ENCODE peak calls at places on chromosome 15, in five cellular contexts. T is K562, R is A549, S is HepG2, W is GM12878. X is an unnamed sample.

GRCh38 chr15:61421938-61422337 is 192.8 kb upstream of the RORA start:
- DNase-seq in W (no peak), T (no peak), S (peak; percentile 2), R (no peak), X (no peak)

GRCh38 chr15:63357061-63357460 is 24.6 kb downstream of the CA12 start:
- DNase-seq in R (no peak), S (no peak), T (no peak), W (no peak), X (no peak)

GRCh38 chr15:52678468-52679231 is 538 bp downstream of the ATOSA start:
- DNase-seq in T (peak; percentile 50), W (no peak), R (peak; percentile 64), S (peak; percentile 57), X (peak; percentile 70)

GRCh38 chr15:49678655-49679054 is 57.8 kb downstream of the DTWD1 start:
- DNase-seq in S (no peak), R (no peak), W (no peak), T (no peak), X (no peak)

GRCh38 chr15:79495716-79496115 is 63.6 kb downstream of the MINAR1 start:
- DNase-seq in S (no peak), T (no peak), R (no peak), W (no peak), X (no peak)

GRCh38 chr15:71971905-71972304 is 146.0 kb downstream of the MYO9A start:
- DNase-seq in W (no peak), S (no peak), T (no peak), R (no peak), X (no peak)

GRCh38 chr15:82021992-82022391 is 23.8 kb downstream of the MEX3B start:
- DNase-seq in T (peak; percentile 42), S (no peak), R (no peak), W (no peak), X (peak; percentile 25)

GRCh38 chr15:50909044-50909342 is 510 bp downstream of the AP4E1 start:
- DNase-seq in S (peak; percentile 38), W (no peak), R (peak; percentile 25), T (no peak), X (no peak)

GRCh38 chr15:58585668-58586461 is 154.1 kb downstream of the LIPC start:
- DNase-seq in T (no peak), W (peak; percentile 59), S (no peak), R (no peak), X (no peak)

GRCh38 chr15:80587816-80588456 is 107.2 kb upstream of the ABHD17C start:
- DNase-seq in R (no peak), T (no peak), W (no peak), S (no peak), X (no peak)

GRCh38 chr15:95457520-95457919 is 873.0 kb upstream of the NR2F2 start:
- DNase-seq in T (no peak), R (no peak), W (no peak), S (no peak), X (no peak)

GRCh38 chr15:49190586-49190985 is 20.5 kb downstream of the GALK2 start:
- DNase-seq in T (no peak), R (no peak), W (no peak), S (no peak), X (no peak)

GRCh38 chr15:99165956-99166689 is 61.2 kb downstream of the SYNM start:
- DNase-seq in T (no peak), S (no peak), W (no peak), R (no peak), X (no peak)

GRCh38 chr15:62068071-62068786 is 1.5 kb downstream of the C2CD4A start:
- DNase-seq in R (peak; percentile 81), W (no peak), S (peak; percentile 25), T (peak; percentile 34), X (peak; percentile 78)

GRCh38 chr15:78695849-78696248 is 54.8 kb upstream of the CHRNB4 start:
- DNase-seq in R (no peak), S (no peak), W (no peak), T (peak; percentile 39), X (no peak)

GRCh38 chr15:50265620-50266019 is at the start of gene HDC:
- DNase-seq in W (no peak), R (no peak), S (no peak), T (no peak), X (no peak)

GRCh38 chr15:25795061-25795460 is 68.1 kb downstream of the ATP10A start:
- DNase-seq in T (no peak), W (no peak), S (no peak), R (no peak), X (no peak)

GRCh38 chr15:100094127-100094510 is 247.7 kb downstream of the ADAMTS17 start:
- DNase-seq in T (no peak), W (no peak), S (no peak), R (no peak), X (no peak)

GRCh38 chr15:87387681-87388240 is 868.8 kb downstream of the NTRK3 start:
- DNase-seq in S (no peak), W (no peak), R (no peak), T (no peak), X (no peak)

GRCh38 chr15:79682285-79682684 is 214.5 kb downstream of the MTHFS start:
- DNase-seq in T (no peak), R (peak; percentile 52), W (no peak), S (no peak), X (peak; percentile 27)

GRCh38 chr15:88649286-88649733 is 10.5 kb downstream of the ISG20 start:
- DNase-seq in R (peak; percentile 61), W (no peak), T (no peak), S (peak; percentile 41), X (peak; percentile 43)

GRCh38 chr15:67945951-67946700 is 106.3 kb upstream of the RNU6-1 start:
- DNase-seq in W (no peak), S (peak; percentile 98), T (no peak), R (peak; percentile 89), X (no peak)

GRCh38 chr15:49742381-49742780 is 121.5 kb downstream of the DTWD1 start:
- DNase-seq in R (no peak), W (no peak), S (no peak), T (no peak), X (no peak)

GRCh38 chr15:82750831-82751181 is 41.1 kb upstream of the AP3B2 start:
- DNase-seq in S (no peak), W (peak; percentile 4), R (peak; percentile 18), T (peak; percentile 23), X (peak; percentile 27)

GRCh38 chr15:92819312-92820232 is 80.6 kb upstream of the CHD2 start:
- DNase-seq in W (no peak), S (no peak), R (peak; percentile 42), T (peak; percentile 58), X (peak; percentile 63)

GRCh38 chr15:98522127-98522526 is 126.2 kb upstream of the IGF1R start:
- DNase-seq in W (no peak), T (no peak), S (no peak), R (no peak), X (no peak)

GRCh38 chr15:76987896-76988860 is 6.7 kb upstream of the PSTPIP1 start:
- DNase-seq in S (no peak), W (peak; percentile 90), T (peak; percentile 52), R (no peak), X (no peak)

GRCh38 chr15:76991048-76991447 is 3.9 kb upstream of the PSTPIP1 start:
- DNase-seq in T (no peak), W (no peak), S (no peak), R (no peak), X (no peak)

GRCh38 chr15:76986743-76987142 is 8.2 kb upstream of the PSTPIP1 start:
- DNase-seq in W (no peak), S (no peak), R (no peak), T (no peak), X (no peak)

GRCh38 chr15:76987276-76987675 is 7.7 kb upstream of the PSTPIP1 start:
- DNase-seq in T (no peak), S (no peak), R (no peak), W (no peak), X (no peak)

DNA sequence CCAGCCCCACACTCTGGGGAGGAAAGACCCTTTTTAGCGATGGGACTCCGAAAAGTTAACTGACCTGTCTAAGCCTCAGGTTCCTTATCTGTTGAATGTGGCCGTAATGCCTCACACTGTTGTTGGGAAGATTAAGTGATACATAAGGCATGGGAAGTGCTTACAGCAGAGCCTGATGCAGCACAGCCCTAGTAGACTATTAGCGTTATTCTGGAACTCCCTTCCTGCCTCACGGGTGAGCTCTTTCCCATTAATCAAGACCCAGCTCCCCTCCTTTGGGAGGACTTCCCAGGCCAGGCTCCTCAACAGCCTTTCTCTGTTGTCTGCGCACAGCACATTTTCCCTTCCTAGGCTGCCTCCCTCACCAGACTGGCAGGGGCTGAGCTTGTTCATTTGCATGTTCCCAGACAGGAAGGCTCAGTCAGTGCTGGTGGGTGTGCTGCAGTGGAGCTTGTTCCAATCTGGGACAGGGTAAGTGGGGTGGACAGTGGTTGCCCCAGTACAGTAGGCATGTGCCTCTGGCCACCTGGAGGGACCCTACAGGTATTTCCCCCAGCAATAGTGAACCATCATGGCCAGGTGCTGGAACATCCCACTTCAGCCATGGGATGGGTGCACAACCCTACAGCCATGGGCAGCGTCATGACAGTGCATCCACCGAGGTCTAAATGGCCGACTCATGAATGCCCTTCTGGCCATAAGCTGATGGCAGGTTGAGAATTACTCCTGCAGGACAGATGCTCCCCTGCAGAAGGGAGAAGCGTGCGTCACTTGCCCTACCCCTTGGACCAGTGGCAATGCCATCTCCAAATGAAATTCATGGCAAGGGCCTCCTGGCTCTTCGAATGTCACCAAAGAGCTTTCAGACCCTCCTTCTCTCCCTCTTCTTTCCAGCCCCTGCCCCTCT is 5.8 kb upstream of the PSTPIP1 start:
- DNase-seq in R (no peak), S (no peak), T (no peak), W (no peak), X (no peak)
- TF ChIP-seq SMC3 in R (no peak), S (no peak), T (no peak), W (no peak), X (no peak)

GRCh38 chr15:90104551-90104950 is 2.3 kb upstream of the IDH2 start:
- DNase-seq in S (no peak), R (no peak), T (no peak), W (no peak), X (no peak)
- TF ChIP-seq MAX in S (no peak), R (no peak), T (no peak), W (no peak), X (no peak)

GRCh38 chr15:35698331-35698730 is 152.4 kb upstream of the DPH6 start:
- DNase-seq in W (no peak), R (no peak), S (no peak), T (no peak), X (no peak)
- TF ChIP-seq SMC3 in W (no peak), R (no peak), S (no peak), T (no peak), X (no peak)

DNA sequence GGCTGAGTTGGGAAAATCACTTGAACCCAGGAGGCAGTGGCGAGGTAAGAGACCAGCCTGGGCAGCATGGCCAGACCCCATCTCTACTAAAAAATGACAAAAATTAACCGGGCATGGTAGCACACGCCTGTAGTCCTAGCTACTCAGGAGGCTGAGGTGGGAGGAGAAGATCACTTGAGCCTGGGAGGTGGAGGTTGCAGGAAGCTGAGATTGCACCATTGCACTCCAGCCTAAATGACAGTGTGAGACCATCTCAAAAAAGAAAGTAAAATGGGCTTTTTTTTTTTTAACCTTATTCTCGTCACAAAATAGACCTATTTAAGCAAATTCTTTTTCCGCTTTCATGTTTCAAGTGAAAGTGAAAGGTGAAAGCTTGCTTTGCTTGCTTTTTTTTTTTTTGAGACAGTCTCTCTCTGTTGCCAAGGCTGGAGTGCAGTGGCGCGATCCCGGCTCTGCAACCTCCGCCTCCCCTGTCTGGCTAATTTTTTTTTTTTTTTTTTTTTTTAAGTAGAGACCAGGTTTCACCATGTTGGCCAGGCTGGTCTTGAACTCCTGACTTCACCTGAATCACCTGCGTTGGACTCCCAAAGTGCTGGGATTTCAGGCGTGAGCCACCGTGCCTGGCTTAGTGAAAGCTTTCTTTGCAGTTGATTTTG is 3.6 kb downstream of the PDIA3 start:
- DNase-seq in W (peak; percentile 78), S (no peak), R (no peak), T (no peak), X (no peak)
- TF ChIP-seq MAX in W (no peak), S (no peak), R (no peak), T (no peak), X (no peak)

X was measured in SK-N-SH.